ENCODE peak calls at places on chromosomes 12 and 14, in six cellular contexts. N is AG09319, S is choroid plexus epithelial cell, M is GM13976, C is colonic mucosa, E is sigmoid colon. Y is an unnamed sample.

GRCh38 chr12:64116969-64117368 is 105.1 kb downstream of the KICS2 start:
- DNase-seq in N (no peak), S (no peak), M (no peak), C (no peak), E (no peak), Y (no peak)

GRCh38 chr12:85834378-85834777 is 1.8 kb downstream of the RASSF9 start:
- DNase-seq in N (no peak), S (no peak), M (no peak), C (no peak), E (no peak), Y (no peak)

GRCh38 chr12:67433393-67434175 is 164.4 kb downstream of the CAND1 start:
- DNase-seq in N (no peak), S (peak), M (no peak), C (no peak), E (no peak), Y (no peak)

GRCh38 chr12:67088401-67089118 is 180.6 kb upstream of the CAND1 start:
- DNase-seq in N (no peak), S (no peak), M (no peak), C (no peak), E (no peak), Y (peak)

GRCh38 chr14:91396959-91397815 is 20.4 kb downstream of the CCDC88C start:
- DNase-seq in N (no peak), S (no peak), M (peak), C (peak), E (no peak), Y (peak)

GRCh38 chr12:92943482-92944250 is 14.6 kb upstream of the EEA1 start:
- DNase-seq in N (no peak), S (peak), M (no peak), C (no peak), E (no peak), Y (no peak)

GRCh38 chr12:38138225-38139221 is 178.1 kb upstream of the ALG10B start:
- DNase-seq in N (peak), S (peak), M (peak), C (peak), E (peak), Y (peak)

GRCh38 chr12:69330475-69331473 is 17.4 kb upstream of the LYZ start:
- DNase-seq in N (no peak), S (peak), M (peak), C (peak), E (no peak), Y (peak)

GRCh38 chr12:26195250-26195640 is at the start of gene SSPN:
- DNase-seq in N (no peak), S (peak), M (peak), C (peak), E (peak), Y (peak)

GRCh38 chr12:14854586-14855163 is 11.3 kb upstream of the ART4 start:
- DNase-seq in N (no peak), S (peak), M (no peak), C (no peak), E (no peak), Y (no peak)

GRCh38 chr14:58660407-58660806 is 22.6 kb downstream of the DACT1 start:
- DNase-seq in N (no peak), S (no peak), M (no peak), C (no peak), E (no peak), Y (no peak)

GRCh38 chr12:116662612-116663144 is 75.2 kb downstream of the SPRING1 start:
- DNase-seq in N (no peak), S (peak), M (no peak), C (peak), E (no peak), Y (no peak)

GRCh38 chr14:30482270-30482669 is 76.7 kb upstream of the G2E3 start:
- DNase-seq in N (no peak), S (no peak), M (no peak), C (no peak), E (no peak), Y (no peak)

GRCh38 chr12:41032386-41032785 is 155.7 kb upstream of the PDZRN4 start:
- DNase-seq in N (no peak), S (no peak), M (no peak), C (no peak), E (no peak), Y (no peak)

GRCh38 chr12:9134981-9135628 is 19.4 kb upstream of the A2M start:
- DNase-seq in N (no peak), S (peak), M (peak), C (no peak), E (no peak), Y (peak)

GRCh38 chr12:127143020-127143419 is 1124.0 kb upstream of the TMEM132C start:
- DNase-seq in N (no peak), S (no peak), M (no peak), C (no peak), E (no peak), Y (no peak)

GRCh38 chr12:110269622-110270124 is 11.4 kb upstream of the ATP2A2 start:
- DNase-seq in N (peak), S (peak), M (no peak), C (no peak), E (peak), Y (peak)

GRCh38 chr14:70808402-70809237 is 693 bp downstream of the MAP3K9 start:
- DNase-seq in N (no peak), S (peak), M (peak), C (peak), E (peak), Y (peak)

GRCh38 chr14:47167407-47167806 is 508.0 kb downstream of the MDGA2 start:
- DNase-seq in N (no peak), S (no peak), M (no peak), C (no peak), E (no peak), Y (no peak)

GRCh38 chr14:37678916-37679315 is 83.5 kb downstream of the TTC6 start:
- DNase-seq in N (no peak), S (peak), M (no peak), C (no peak), E (no peak), Y (no peak)

GRCh38 chr14:99412122-99413061 is 68.3 kb downstream of the SETD3 start:
- DNase-seq in N (no peak), S (peak), M (no peak), C (no peak), E (no peak), Y (peak)

GRCh38 chr12:105321125-105321524 is 9.4 kb upstream of the C12orf75 start:
- DNase-seq in N (no peak), S (no peak), M (no peak), C (no peak), E (no peak), Y (no peak)

GRCh38 chr14:73807439-73807838 is 44.2 kb upstream of the PTGR2 start:
- DNase-seq in N (no peak), S (no peak), M (no peak), C (no peak), E (no peak), Y (no peak)

GRCh38 chr12:46664771-46665287 is 161.0 kb downstream of the SLC38A4 start:
- DNase-seq in N (peak), S (peak), M (peak), C (no peak), E (no peak), Y (peak)

GRCh38 chr12:113214938-113215400 is 6.3 kb upstream of the TPCN1 start:
- DNase-seq in N (peak), S (peak), M (no peak), C (no peak), E (peak), Y (peak)

GRCh38 chr14:101812071-101812470 is 50.6 kb downstream of the PPP2R5C start:
- DNase-seq in N (no peak), S (no peak), M (no peak), C (no peak), E (no peak), Y (peak)

GRCh38 chr14:74912801-74913200 is 10.3 kb downstream of the RPS6KL1 start:
- DNase-seq in N (no peak), S (no peak), M (no peak), C (no peak), E (no peak), Y (no peak)

GRCh38 chr14:20428802-20429201 is 7.2 kb downstream of the KLHL33 start:
- DNase-seq in N (no peak), S (no peak), M (peak), C (no peak), E (no peak), Y (no peak)

GRCh38 chr14:99910337-99911268 is 117.4 kb downstream of the EML1 start:
- DNase-seq in N (peak), S (peak), M (no peak), C (no peak), E (no peak), Y (no peak)

GRCh38 chr12:121264951-121265350 is 31.6 kb downstream of the CAMKK2 start:
- DNase-seq in N (no peak), S (no peak), M (no peak), C (no peak), E (no peak), Y (no peak)

GRCh38 chr12:78229491-78230209 is 399.0 kb downstream of the NAV3 start:
- DNase-seq in N (no peak), S (peak), M (peak), C (peak), E (no peak), Y (peak)

GRCh38 chr14:22008098-22008412 is 334.4 kb upstream of the OR4E1 start:
- DNase-seq in N (no peak), S (no peak), M (no peak), C (no peak), E (no peak), Y (no peak)

GRCh38 chr12:125013816-125014442 is 20.5 kb downstream of the BRI3BP start:
- DNase-seq in N (no peak), S (no peak), M (no peak), C (no peak), E (no peak), Y (no peak)

GRCh38 chr12:124379938-124380754 is 85.3 kb downstream of the RFLNA start:
- DNase-seq in N (peak), S (peak), M (no peak), C (no peak), E (peak), Y (no peak)

GRCh38 chr12:59164991-59165718 is 244.9 kb upstream of the LRIG3 start:
- DNase-seq in N (no peak), S (peak), M (no peak), C (no peak), E (no peak), Y (peak)

GRCh38 chr14:55249423-55249822 is 21.8 kb upstream of the FBXO34 start:
- DNase-seq in N (no peak), S (peak), M (no peak), C (no peak), E (no peak), Y (no peak)

GRCh38 chr12:57341275-57341990 is 89.4 kb downstream of the R3HDM2 start:
- DNase-seq in N (no peak), S (peak), M (no peak), C (no peak), E (no peak), Y (no peak)

GRCh38 chr12:10716704-10717315 is 6.3 kb downstream of the YBX3 start:
- DNase-seq in N (peak), S (peak), M (no peak), C (peak), E (peak), Y (peak)

DNA sequence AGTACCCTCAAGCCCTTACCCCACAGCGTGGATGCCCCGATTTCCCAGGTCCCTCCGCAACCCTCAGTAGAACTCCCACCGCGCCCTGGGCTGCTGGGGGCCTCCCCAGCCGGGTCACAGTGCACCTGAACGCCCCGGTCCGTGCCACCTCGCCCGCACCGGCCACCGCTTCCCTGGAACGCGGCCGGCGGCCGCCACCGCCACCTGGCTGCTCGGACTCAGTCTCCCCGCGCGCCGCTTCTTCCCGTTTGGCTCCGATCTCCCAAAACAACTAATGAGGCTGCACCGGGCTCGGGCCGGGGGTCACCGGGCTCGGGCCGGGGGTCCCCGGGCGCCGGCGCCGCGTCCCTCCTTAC is 1.0 kb downstream of the ITPK1 start:
- DNase-seq in N (no peak), S (no peak), M (no peak), C (peak), E (no peak), Y (no peak)
- TF ChIP-seq CTCF in N (no peak), S (no peak), M (no peak), C (no peak), E (no peak), Y (no peak)

DNA sequence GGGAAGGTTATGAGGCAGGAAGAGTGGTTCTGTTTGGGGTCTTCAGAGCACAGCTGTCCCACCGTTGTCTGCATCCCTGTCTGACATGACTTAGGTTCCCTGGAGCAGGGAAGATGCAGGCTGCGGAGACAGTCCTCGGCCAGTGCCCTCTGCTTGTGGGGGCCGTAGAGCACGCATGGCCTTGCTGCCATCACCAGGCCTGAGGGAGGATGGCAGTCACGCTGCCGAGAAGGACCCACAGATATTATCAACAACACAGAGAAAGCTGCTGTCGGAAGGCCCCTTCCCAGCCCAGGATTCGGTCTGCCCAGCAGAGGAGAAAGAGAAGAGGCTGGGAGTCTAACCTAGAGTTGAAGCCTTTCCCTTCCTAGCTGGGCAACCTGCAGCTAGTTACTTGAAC is 35.0 kb downstream of the ERH start:
- DNase-seq in N (peak), S (peak), M (no peak), C (no peak), E (no peak), Y (no peak)
- TF ChIP-seq CTCF in N (peak), S (peak), M (no peak), C (no peak), E (peak), Y (no peak)

DNA sequence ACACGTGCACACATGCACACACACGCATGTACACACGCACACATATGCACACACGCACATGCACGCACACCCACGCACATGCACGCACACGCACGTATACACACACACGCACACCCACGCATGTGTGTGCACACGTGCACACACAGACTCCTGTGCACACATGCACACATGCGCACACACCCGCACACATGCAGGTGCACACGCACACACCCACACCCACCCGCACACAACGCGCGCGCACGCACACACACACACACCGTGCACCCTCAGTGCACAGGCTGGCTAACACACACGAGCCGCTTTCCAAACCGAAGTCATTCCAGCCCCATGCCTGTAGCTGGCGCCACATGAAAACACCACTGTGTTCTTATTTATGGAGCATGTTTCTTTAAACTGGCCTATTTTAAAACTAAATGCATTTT is 45.3 kb downstream of the GALNT9 start:
- DNase-seq in N (no peak), S (peak), M (no peak), C (no peak), E (no peak), Y (no peak)
- TF ChIP-seq CTCF in N (peak), S (peak), M (no peak), C (no peak), E (no peak), Y (no peak)

GRCh38 chr12:52050771-52051541 is at the start of gene NR4A1:
- DNase-seq in N (peak), S (peak), M (peak), C (peak), E (peak), Y (peak)
- TF ChIP-seq CTCF in N (no peak), S (peak), M (no peak), C (no peak), E (no peak), Y (no peak)

DNA sequence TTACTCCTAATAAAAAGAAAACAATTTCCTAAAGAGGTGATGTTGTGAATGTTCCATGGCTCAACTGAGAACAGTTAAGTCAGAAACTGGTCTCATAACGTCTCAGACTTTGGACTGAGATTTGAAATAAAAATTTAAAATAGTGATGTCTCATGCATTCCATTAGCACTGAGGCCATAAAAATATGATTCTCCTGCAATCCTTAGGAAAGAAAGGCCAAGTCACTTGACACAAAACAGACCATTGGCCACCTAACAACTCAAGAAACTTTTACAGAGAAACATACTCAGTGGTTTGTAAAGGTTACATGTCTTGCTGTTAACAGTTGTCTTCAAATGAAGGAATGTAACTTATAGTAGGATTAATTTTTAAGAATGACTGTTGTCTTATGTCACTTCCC is 58.1 kb downstream of the STAB2 start:
- DNase-seq in N (no peak), S (peak), M (no peak), C (no peak), E (no peak), Y (no peak)
- TF ChIP-seq CTCF in N (no peak), S (no peak), M (no peak), C (no peak), E (no peak), Y (no peak)

Y was measured in Calu3.